ENCODE peak calls at places on chromosomes 5 and 9, in four cellular contexts. V, A, M and B are unnamed samples.

GRCh38 chr5:176877793-176878331 is 21.3 kb downstream of the HK3 start:
- DNase-seq in M (no peak), V (no peak), A (no peak), B (no peak)

GRCh38 chr9:99024959-99025358 is 80.0 kb upstream of the TGFBR1 start:
- DNase-seq in A (no peak), M (no peak), V (no peak), B (no peak)

GRCh38 chr5:54944364-54944763 is 41.0 kb downstream of the ESM1 start:
- DNase-seq in V (peak; percentile 21), A (no peak), M (no peak), B (no peak)

GRCh38 chr5:77397686-77398300 is 94.3 kb downstream of the WDR41 start:
- DNase-seq in M (no peak), A (no peak), V (no peak), B (no peak)

GRCh38 chr5:14510156-14510734 is 71.3 kb upstream of the OTULINL start:
- DNase-seq in M (no peak), V (no peak), A (no peak), B (peak; percentile 33)

GRCh38 chr5:124677376-124677998 is 69.0 kb downstream of the ZNF608 start:
- DNase-seq in A (no peak), V (no peak), M (no peak), B (no peak)

GRCh38 chr9:34370335-34370969 is 6.2 kb downstream of the MYORG start:
- DNase-seq in V (no peak), M (no peak), A (no peak), B (no peak)

GRCh38 chr9:112939418-112939817 is 48.7 kb upstream of the SLC46A2 start:
- DNase-seq in V (no peak), A (no peak), M (no peak), B (no peak)

GRCh38 chr9:133405508-133406009 is 12.3 kb downstream of the REXO4 start:
- DNase-seq in M (no peak), A (no peak), V (no peak), B (no peak)

GRCh38 chr9:81588148-81588874 is 101.0 kb downstream of the TLE1 start:
- DNase-seq in V (peak; percentile 50), M (no peak), A (no peak), B (no peak)

GRCh38 chr5:55226934-55227737 is at the start of gene MCIDAS:
- DNase-seq in V (peak; percentile 87), M (peak; percentile 63), A (no peak), B (no peak)

GRCh38 chr9:137127301-137128157 is 11.4 kb upstream of the GRIN1 start:
- DNase-seq in A (no peak), V (peak; percentile 3), M (no peak), B (peak; percentile 50)

GRCh38 chr5:1797855-1798254 is 1.8 kb downstream of the MRPL36 start:
- DNase-seq in V (no peak), M (peak; percentile 60), A (no peak), B (no peak)

GRCh38 chr9:35680331-35681105 is 6.8 kb downstream of the CA9 start:
- DNase-seq in V (no peak), A (no peak), M (no peak), B (no peak)

GRCh38 chr5:122089614-122090013 is 11.6 kb upstream of the LOX start:
- DNase-seq in V (no peak), M (no peak), A (no peak), B (no peak)

GRCh38 chr5:176773408-176774035 is 36.8 kb upstream of the UNC5A start:
- DNase-seq in V (no peak), A (no peak), M (peak; percentile 34), B (peak; percentile 50)

GRCh38 chr9:17135578-17135904 is 701 bp downstream of the CNTLN start:
- DNase-seq in M (no peak), V (no peak), A (no peak), B (no peak)

GRCh38 chr5:41876678-41877077 is 6.5 kb upstream of the OXCT1 start:
- DNase-seq in A (no peak), M (no peak), V (no peak), B (no peak)

GRCh38 chr5:91207248-91207647 is 175.9 kb downstream of the ARRDC3 start:
- DNase-seq in V (no peak), A (no peak), M (no peak), B (no peak)

GRCh38 chr9:119343161-119343720 is 26.0 kb downstream of the BRINP1 start:
- DNase-seq in A (no peak), M (no peak), V (no peak), B (no peak)

GRCh38 chr9:14466429-14466818 is 152.5 kb upstream of the NFIB start:
- DNase-seq in V (no peak), M (no peak), A (no peak), B (no peak)

GRCh38 chr9:3888496-3888858 is 362.7 kb upstream of the RFX3 start:
- DNase-seq in V (no peak), M (no peak), A (no peak), B (no peak)

GRCh38 chr5:65081071-65081470 is 312.3 kb downstream of the CWC27 start:
- DNase-seq in V (no peak), M (no peak), A (no peak), B (no peak)

GRCh38 chr5:24986326-24986725 is 341.5 kb upstream of the CDH10 start:
- DNase-seq in A (no peak), M (no peak), V (no peak), B (no peak)

GRCh38 chr5:38367966-38368365 is 109.6 kb downstream of the EGFLAM start:
- DNase-seq in M (no peak), V (no peak), A (no peak), B (no peak)

GRCh38 chr9:122126340-122127333 is 32.9 kb downstream of the NDUFA8 start:
- DNase-seq in A (no peak), V (no peak), M (no peak), B (no peak)

GRCh38 chr9:130328349-130328801 is 62.8 kb downstream of the HMCN2 start:
- DNase-seq in M (no peak), A (no peak), V (no peak), B (no peak)

GRCh38 chr9:135137398-135137832 is 49.9 kb downstream of the OLFM1 start:
- DNase-seq in A (no peak), M (no peak), V (no peak), B (no peak)

GRCh38 chr9:37971691-37972090 is 67.8 kb upstream of the SLC25A51 start:
- DNase-seq in V (no peak), M (no peak), A (no peak), B (no peak)

GRCh38 chr9:5832093-5832542 is 799 bp downstream of the ERMP1 start:
- DNase-seq in A (no peak), V (no peak), M (no peak), B (no peak)

GRCh38 chr9:96009690-96010477 is 134.4 kb downstream of the ERCC6L2 start:
- DNase-seq in V (no peak), M (no peak), A (peak; percentile 26), B (no peak)

GRCh38 chr5:123814796-123815479 is 303.0 kb downstream of the CSNK1G3 start:
- DNase-seq in V (no peak), M (no peak), A (no peak), B (no peak)

GRCh38 chr5:1462358-1462757 is 17.1 kb upstream of the SLC6A3 start:
- DNase-seq in M (no peak), V (no peak), A (no peak), B (peak; percentile 79)

GRCh38 chr5:93574041-93574938 is 6.7 kb downstream of the NR2F1-AS1 start:
- DNase-seq in M (no peak), A (no peak), V (no peak), B (peak; percentile 25)

GRCh38 chr9:113238202-113238858 is 17.0 kb downstream of the SLC31A1 start:
- DNase-seq in V (no peak), A (no peak), M (no peak), B (no peak)

GRCh38 chr5:42583322-42583721 is 160.1 kb downstream of the GHR start:
- DNase-seq in V (peak; percentile 56), A (peak; percentile 16), M (no peak), B (no peak)

GRCh38 chr5:176416123-176416924 is at the start of gene CLTB:
- DNase-seq in V (peak; percentile 94), M (peak; percentile 90), A (peak; percentile 84), B (no peak)

DNA sequence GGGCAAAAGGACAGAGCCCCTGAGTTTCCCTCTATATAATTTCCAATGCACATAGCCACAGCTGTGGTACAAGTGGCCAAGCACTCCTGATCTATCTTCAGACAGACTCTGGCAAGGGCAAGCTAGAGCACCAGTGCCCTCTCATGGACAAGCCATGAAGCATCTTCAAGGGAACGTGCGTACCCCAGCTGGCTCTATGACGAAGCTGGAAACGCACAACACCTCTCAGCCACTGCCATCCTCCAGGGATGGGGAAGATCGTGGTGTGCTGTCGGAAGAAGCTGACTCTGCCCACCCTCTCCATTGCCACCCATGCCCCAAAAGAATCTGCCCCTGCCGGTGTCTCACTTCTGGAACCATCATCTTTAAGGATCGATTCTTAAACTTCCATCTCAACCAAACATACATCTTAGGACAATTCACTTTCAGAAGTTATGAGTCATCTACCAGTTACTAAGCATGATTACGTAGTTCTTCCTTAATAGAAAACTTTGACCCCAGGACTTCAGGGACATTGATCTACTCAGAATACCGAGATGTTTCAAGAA is 482.9 kb downstream of the AGTPBP1 start:
- DNase-seq in A (peak; percentile 13), M (peak; percentile 71), V (peak; percentile 74), B (no peak)
- TF ChIP-seq CTCF in A (peak; percentile 47), M (peak; percentile 74), V (peak; percentile 45), B (peak; percentile 89)

GRCh38 chr5:141825836-141826560 is 52.2 kb downstream of the PCDH1 start:
- DNase-seq in M (no peak), A (no peak), V (no peak), B (no peak)
- TF ChIP-seq CTCF in M (no peak), A (peak; percentile 10), V (peak; percentile 25), B (peak; percentile 61)

DNA sequence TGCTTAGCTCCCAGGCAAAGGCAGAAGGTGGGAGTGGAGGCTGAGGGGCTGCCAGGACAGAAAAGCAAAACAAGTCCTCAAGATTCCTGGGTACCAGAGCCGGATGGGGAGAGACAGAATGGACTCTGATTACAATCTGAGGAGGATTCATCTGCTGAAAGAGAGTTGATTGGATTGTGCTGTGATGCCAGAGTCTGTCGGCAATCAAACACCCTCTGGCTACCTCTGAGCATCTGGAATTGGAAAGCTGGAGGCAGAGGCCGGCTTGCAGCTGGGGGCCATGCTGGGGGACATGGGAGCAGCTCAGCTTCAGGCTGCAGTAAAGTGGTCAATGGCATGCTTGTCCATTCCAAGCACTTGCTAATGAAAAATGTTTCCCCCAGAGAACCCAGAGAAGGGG is 59.3 kb downstream of the ASTN2 start:
- DNase-seq in M (no peak), A (no peak), V (no peak), B (no peak)
- TF ChIP-seq CTCF in M (no peak), A (no peak), V (no peak), B (no peak)

GRCh38 chr9:22718653-22719052 is 272.0 kb downstream of the DMRTA1 start:
- DNase-seq in M (no peak), V (no peak), A (no peak), B (no peak)
- TF ChIP-seq CTCF in M (no peak), V (no peak), A (no peak), B (peak; percentile 70)